ENCODE peak calls at places on chromosomes 16 and 17, in eight cellular contexts. U is GM12878, B is neuronal stem cell, C is DND-41, V is GM23248, F is HCT116, Y is PC-3, Q is fibroblast of lung. A is an unnamed sample. For H3K4me1, the result is how much of the 10 kb centered on the place peaks cover.

GRCh38 chr17:17700251-17700969 is 19.2 kb downstream of the RAI1 start:
- DNase-seq in U (no peak), B (no peak), C (no peak), V (no peak), F (no peak), Y (no peak), Q (no peak), A (no peak)

GRCh38 chr17:36673068-36673467 is 71.7 kb downstream of the MRM1 start:
- DNase-seq in U (no peak), B (no peak), C (no peak), V (no peak), F (no peak), Y (no peak), Q (no peak), A (no peak)

GRCh38 chr16:79082955-79083354 is 517.6 kb downstream of the MAF start:
- DNase-seq in U (no peak), B (no peak), C (no peak), V (no peak), F (no peak), Y (no peak), Q (no peak), A (no peak)

GRCh38 chr17:69423450-69423849 is 9.0 kb downstream of the MAP2K6 start:
- DNase-seq in U (no peak), B (no peak), C (no peak), V (no peak), F (no peak), Y (no peak), Q (no peak), A (no peak)

GRCh38 chr16:30023586-30023985 is 588 bp downstream of the C16orf92 start:
- DNase-seq in U (no peak), B (no peak), C (no peak), V (no peak), F (no peak), Y (no peak), Q (no peak), A (no peak)

GRCh38 chr17:57955183-57955952 is at the start of gene CUEDC1:
- DNase-seq in U (no peak), B (peak), C (peak), V (peak), F (no peak), Y (peak), Q (peak), A (peak)

GRCh38 chr17:76953926-76954325 is 85.7 kb downstream of the MGAT5B start:
- DNase-seq in U (no peak), B (no peak), C (no peak), V (no peak), F (no peak), Y (peak), Q (no peak), A (no peak)

GRCh38 chr16:78896280-78896679 is 704.3 kb downstream of the MAF start:
- DNase-seq in U (no peak), B (no peak), C (no peak), V (no peak), F (no peak), Y (no peak), Q (no peak), A (no peak)

GRCh38 chr17:83094291-83094690 is 14.9 kb downstream of the METRNL start:
- DNase-seq in U (no peak), B (no peak), C (no peak), V (no peak), F (no peak), Y (no peak), Q (no peak), A (no peak)

GRCh38 chr17:19413725-19414124 is 2.7 kb downstream of the RNF112 start:
- DNase-seq in U (no peak), B (no peak), C (no peak), V (no peak), F (no peak), Y (no peak), Q (no peak), A (no peak)

GRCh38 chr17:32161029-32161428 is 18.7 kb downstream of the RHOT1 start:
- DNase-seq in U (no peak), B (no peak), C (no peak), V (no peak), F (no peak), Y (no peak), Q (peak), A (no peak)

GRCh38 chr17:69523252-69523861 is 108.9 kb downstream of the MAP2K6 start:
- DNase-seq in U (peak), B (peak), C (no peak), V (peak), F (peak), Y (peak), Q (peak), A (peak)

GRCh38 chr17:79255926-79256325 is 181.3 kb downstream of the ENGASE start:
- DNase-seq in U (no peak), B (no peak), C (no peak), V (no peak), F (no peak), Y (no peak), Q (no peak), A (no peak)

GRCh38 chr17:58315281-58315711 is 13.3 kb downstream of the TSPOAP1 start:
- DNase-seq in U (no peak), B (no peak), C (peak), V (no peak), F (no peak), Y (peak), Q (no peak), A (no peak)

GRCh38 chr16:16033208-16033717 is 83.8 kb downstream of the ABCC1 start:
- DNase-seq in U (no peak), B (no peak), C (peak), V (no peak), F (no peak), Y (no peak), Q (no peak), A (no peak)

GRCh38 chr17:49694847-49695697 is 12.7 kb downstream of the SLC35B1 start:
- DNase-seq in U (no peak), B (peak), C (peak), V (peak), F (no peak), Y (peak), Q (no peak), A (peak)

GRCh38 chr16:81189100-81189664 is 49.3 kb upstream of the BCO1 start:
- DNase-seq in U (no peak), B (no peak), C (no peak), V (peak), F (no peak), Y (no peak), Q (peak), A (no peak)

GRCh38 chr17:27463235-27463677 is 7.0 kb downstream of the KSR1 start:
- DNase-seq in U (no peak), B (no peak), C (no peak), V (no peak), F (no peak), Y (no peak), Q (peak), A (no peak)

GRCh38 chr16:57616241-57616640 is 12.2 kb upstream of the ADGRG1 start:
- DNase-seq in U (no peak), B (no peak), C (no peak), V (no peak), F (no peak), Y (no peak), Q (no peak), A (no peak)

DNA sequence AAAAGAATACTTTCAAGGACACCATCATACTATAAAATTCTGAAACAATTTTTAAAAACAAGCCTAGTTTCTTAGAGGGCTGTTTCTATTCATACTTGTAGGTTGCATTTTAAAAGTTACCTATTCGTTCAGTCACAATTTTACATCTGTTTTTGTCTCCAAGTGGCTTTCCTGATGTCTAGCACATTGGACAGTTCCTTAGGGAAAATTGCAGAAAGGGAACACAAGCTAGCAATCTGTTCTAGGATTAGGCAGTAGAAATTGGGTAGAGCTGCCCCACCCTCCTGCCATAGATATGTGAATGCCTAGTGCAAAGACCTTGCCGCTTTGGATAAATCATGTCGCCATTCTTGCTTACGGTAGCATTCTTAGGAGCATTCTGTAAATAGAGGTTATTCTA is 358.9 kb downstream of the RBFOX1 start:
- DNase-seq in U (no peak), B (no peak), C (no peak), V (no peak), F (no peak), Y (no peak), Q (no peak), A (no peak)
- H3K4me3 ChIP-seq in U (no peak), B (no peak), C (no peak), V (no peak), F (no peak), Y (no peak), Q (no peak), A (no peak)

DNA sequence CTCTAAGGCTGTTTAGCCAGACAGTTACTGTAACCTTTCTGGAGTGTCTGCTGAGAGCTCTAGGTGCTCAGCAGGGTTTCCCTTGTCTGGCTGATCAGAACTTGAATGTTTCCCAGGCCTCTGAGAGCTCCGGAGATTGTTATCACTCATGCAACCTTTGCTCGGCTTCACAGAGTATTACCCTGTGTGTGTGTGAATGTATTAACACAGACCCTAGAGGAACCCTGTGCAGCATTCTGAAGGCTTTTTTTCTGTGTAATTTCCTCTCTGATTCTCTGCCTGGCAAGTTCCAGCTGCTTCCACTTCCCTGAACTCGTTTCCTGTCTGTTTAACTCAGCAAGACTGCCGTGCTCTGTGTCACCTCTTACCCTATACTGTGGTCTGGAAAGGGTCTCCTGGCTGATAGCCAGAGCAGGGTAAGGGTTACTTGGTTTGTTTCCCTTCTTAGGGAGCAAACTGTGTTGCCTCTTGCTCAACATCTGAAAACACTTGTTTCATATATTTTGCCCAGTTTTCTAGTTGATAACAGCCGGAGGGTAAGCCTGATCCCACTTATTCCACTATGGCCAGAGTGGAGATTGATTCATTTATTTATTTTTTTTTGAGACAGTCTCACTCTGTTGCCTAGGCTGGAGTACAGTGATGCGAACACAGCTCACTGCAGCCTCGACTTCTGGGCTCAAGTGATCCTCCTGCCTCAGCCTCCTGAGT is 21.7 kb downstream of the PRMT7 start:
- DNase-seq in U (no peak), B (no peak), C (peak), V (peak), F (no peak), Y (no peak), Q (peak), A (no peak)
- H3K9ac ChIP-seq in U (no peak), B (no peak), C (peak), V (peak), F (no peak), Y (no peak), Q (no peak), A (no peak)

DNA sequence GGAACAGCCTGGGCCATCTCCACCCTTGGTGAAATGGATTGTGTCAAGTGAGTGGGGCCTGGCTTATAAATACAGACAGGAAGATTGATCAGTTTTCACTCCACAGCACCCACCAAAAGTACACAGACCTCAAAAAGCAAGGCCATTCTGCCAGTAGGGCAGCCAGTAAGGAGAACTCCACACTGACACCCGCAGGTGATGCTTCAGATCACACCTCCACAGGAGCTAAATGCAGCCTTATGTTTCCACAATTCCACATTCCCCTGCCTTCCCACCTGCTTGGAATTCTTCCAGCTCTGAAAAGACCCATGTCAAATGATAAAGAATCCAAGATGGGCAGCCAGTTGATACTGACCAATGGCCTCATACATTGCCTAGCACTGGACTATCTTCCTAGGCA is 191.1 kb downstream of the ZFHX3 start:
- DNase-seq in U (no peak), B (no peak), C (peak), V (peak), F (no peak), Y (peak), Q (no peak), A (peak)
- H3K4me1 ChIP-seq in U (under half), B (under half), C (under half), V (under half), F (under half), Y (under half), Q (under half), A (under half)

GRCh38 chr17:60135951-60136666 is 13.7 kb upstream of the CA4 start:
- DNase-seq in U (no peak), B (no peak), C (no peak), V (no peak), F (no peak), Y (no peak), Q (no peak), A (peak)
- H3K4me3 ChIP-seq in U (peak), B (no peak), C (no peak), V (peak), F (peak), Y (peak), Q (no peak), A (no peak)